ENCODE peak calls at places on chromosomes 2 and 18, in five cellular contexts. S, Y, M, N and L are unnamed samples.

GRCh38 chr2:70707706-70708105 is 60.3 kb downstream of the ADD2 start:
- DNase-seq in N (no peak), Y (no peak), M (no peak), S (no peak), L (no peak)

GRCh38 chr18:11074879-11075278 is 74.5 kb downstream of the PIEZO2 start:
- DNase-seq in M (no peak), N (no peak), Y (no peak), S (no peak), L (no peak)

GRCh38 chr2:220279840-220280239 is 652.4 kb downstream of the SLC4A3 start:
- DNase-seq in Y (no peak), S (no peak), M (no peak), N (no peak), L (no peak)

GRCh38 chr2:218437969-218438368 is 19.0 kb downstream of the VIL1 start:
- DNase-seq in Y (no peak), S (no peak), N (no peak), M (no peak), L (peak; percentile 12)

GRCh38 chr2:110874565-110875383 is 142.4 kb downstream of the ACOXL start:
- DNase-seq in M (no peak), S (no peak), N (peak; percentile 77), Y (no peak), L (no peak)

GRCh38 chr2:179991344-179991743 is 15.8 kb downstream of the CWC22 start:
- DNase-seq in Y (no peak), N (no peak), M (no peak), S (no peak), L (peak; percentile 46)

GRCh38 chr2:237310515-237311114 is 103.3 kb downstream of the COL6A3 start:
- DNase-seq in M (no peak), S (no peak), N (no peak), Y (no peak), L (no peak)

GRCh38 chr18:31679133-31679731 is 5.1 kb downstream of the B4GALT6 start:
- DNase-seq in N (no peak), S (no peak), M (no peak), Y (no peak), L (no peak)

GRCh38 chr2:118168606-118169005 is 80.3 kb downstream of the INSIG2 start:
- DNase-seq in S (no peak), Y (no peak), N (no peak), M (no peak), L (no peak)

GRCh38 chr2:67416136-67416535 is 19.0 kb downstream of the ETAA1 start:
- DNase-seq in N (no peak), Y (no peak), M (no peak), S (no peak), L (no peak)

GRCh38 chr2:203551653-203552250 is 16.7 kb upstream of the RAPH1 start:
- DNase-seq in Y (no peak), S (no peak), M (no peak), N (no peak), L (no peak)

GRCh38 chr2:168849610-168850009 is 40.6 kb downstream of the SPC25 start:
- DNase-seq in Y (no peak), M (no peak), N (no peak), S (no peak), L (no peak)

GRCh38 chr2:11753452-11753885 is 7.0 kb downstream of the LPIN1 start:
- DNase-seq in Y (no peak), S (no peak), N (peak; percentile 80), M (peak; percentile 59), L (no peak)

GRCh38 chr2:112794841-112795240 is 10.5 kb upstream of the IL1A start:
- DNase-seq in M (no peak), N (no peak), S (no peak), Y (no peak), L (no peak)

GRCh38 chr2:31217465-31218200 is at the start of gene CAPN14:
- DNase-seq in N (peak; percentile 27), M (no peak), Y (no peak), S (no peak), L (no peak)

GRCh38 chr2:183614797-183615429 is 490.7 kb downstream of the NUP35 start:
- DNase-seq in N (no peak), M (no peak), Y (no peak), S (no peak), L (peak; percentile 4)

GRCh38 chr2:215751200-215751910 is 262.0 kb downstream of the MREG start:
- DNase-seq in N (no peak), S (no peak), Y (no peak), M (no peak), L (no peak)

GRCh38 chr2:121075006-121075545 is 209.9 kb downstream of the TFCP2L1 start:
- DNase-seq in S (no peak), Y (peak; percentile 43), M (no peak), N (peak; percentile 62), L (peak; percentile 52)

GRCh38 chr2:21891191-21891590 is 767.4 kb downstream of the TDRD15 start:
- DNase-seq in M (no peak), S (no peak), Y (no peak), N (no peak), L (no peak)

GRCh38 chr2:160194351-160194750 is 5.7 kb downstream of the ITGB6 start:
- DNase-seq in M (no peak), S (no peak), Y (no peak), N (no peak), L (no peak)

GRCh38 chr2:149733936-149734685 is 146.5 kb upstream of the MMADHC start:
- DNase-seq in Y (no peak), N (no peak), S (no peak), M (no peak), L (no peak)

GRCh38 chr2:219286436-219287115 is 7.4 kb downstream of the DNAJB2 start:
- DNase-seq in S (peak; percentile 80), M (no peak), N (no peak), Y (no peak), L (no peak)

GRCh38 chr2:85997016-85997970 is 108.4 kb downstream of the POLR1A start:
- DNase-seq in S (peak; percentile 74), M (no peak), N (no peak), Y (no peak), L (no peak)